ENCODE peak calls at places on chromosomes 5 and 9, in six cellular contexts. N is K562, F is A549, R is esophagus muscularis mucosa, S is upper lobe of left lung, Q is uterus. P is an unnamed sample.

GRCh38 chr5:52443187-52443586 is 344.5 kb upstream of the ITGA1 start:
- DNase-seq in N (no peak), F (no peak), R (no peak), S (no peak), Q (no peak), P (no peak)

GRCh38 chr9:127931092-127931881 is 710 bp upstream of the PIP5KL1 start:
- DNase-seq in N (peak; percentile 54), F (peak; percentile 86), R (no peak), S (peak; percentile 58), Q (no peak), P (peak; percentile 89)

GRCh38 chr9:83649080-83649479 is 26.1 kb downstream of the IDNK start:
- DNase-seq in N (peak; percentile 71), F (peak; percentile 63), R (no peak), S (peak; percentile 68), Q (peak; percentile 27), P (peak; percentile 76)

GRCh38 chr9:18274693-18275092 is 199.3 kb upstream of the ADAMTSL1 start:
- DNase-seq in N (no peak), F (no peak), R (no peak), S (no peak), Q (no peak), P (no peak)

GRCh38 chr5:138874241-138874640 is 894 bp downstream of the LRRTM2 start:
- DNase-seq in N (no peak), F (no peak), R (no peak), S (no peak), Q (no peak), P (no peak)

GRCh38 chr9:84139296-84140100 is 158.9 kb downstream of the RMI1 start:
- DNase-seq in N (no peak), F (peak; percentile 12), R (no peak), S (peak; percentile 22), Q (peak; percentile 26), P (no peak)

GRCh38 chr9:93468763-93469456 is 15.5 kb upstream of the FAM120AOS start:
- DNase-seq in N (no peak), F (no peak), R (no peak), S (no peak), Q (peak; percentile 30), P (no peak)

GRCh38 chr5:116583823-116584222 is 9.2 kb upstream of the SEMA6A start:
- DNase-seq in N (no peak), F (no peak), R (no peak), S (no peak), Q (no peak), P (no peak)

GRCh38 chr5:122774861-122775712 is at the start of gene SNX2:
- DNase-seq in N (peak; percentile 93), F (peak; percentile 89), R (peak; percentile 97), S (peak; percentile 97), Q (peak; percentile 91), P (peak; percentile 69)
- TF ChIP-seq POLR2A in N (peak; percentile 87), F (peak; percentile 84), R (peak; percentile 25), S (peak; percentile 88), Q (peak; percentile 78), P (peak; percentile 85)

GRCh38 chr5:160229190-160229742 is at the start of gene FABP6:
- DNase-seq in N (no peak), F (no peak), R (no peak), S (no peak), Q (no peak), P (no peak)
- TF ChIP-seq POLR2A in N (no peak), F (no peak), R (no peak), S (no peak), Q (no peak), P (no peak)

GRCh38 chr5:43560128-43560527 is 3.3 kb upstream of the PAIP1 start:
- DNase-seq in N (no peak), F (no peak), R (no peak), S (no peak), Q (no peak), P (no peak)
- TF ChIP-seq POLR2A in N (no peak), F (no peak), R (no peak), S (no peak), Q (no peak), P (no peak)

DNA sequence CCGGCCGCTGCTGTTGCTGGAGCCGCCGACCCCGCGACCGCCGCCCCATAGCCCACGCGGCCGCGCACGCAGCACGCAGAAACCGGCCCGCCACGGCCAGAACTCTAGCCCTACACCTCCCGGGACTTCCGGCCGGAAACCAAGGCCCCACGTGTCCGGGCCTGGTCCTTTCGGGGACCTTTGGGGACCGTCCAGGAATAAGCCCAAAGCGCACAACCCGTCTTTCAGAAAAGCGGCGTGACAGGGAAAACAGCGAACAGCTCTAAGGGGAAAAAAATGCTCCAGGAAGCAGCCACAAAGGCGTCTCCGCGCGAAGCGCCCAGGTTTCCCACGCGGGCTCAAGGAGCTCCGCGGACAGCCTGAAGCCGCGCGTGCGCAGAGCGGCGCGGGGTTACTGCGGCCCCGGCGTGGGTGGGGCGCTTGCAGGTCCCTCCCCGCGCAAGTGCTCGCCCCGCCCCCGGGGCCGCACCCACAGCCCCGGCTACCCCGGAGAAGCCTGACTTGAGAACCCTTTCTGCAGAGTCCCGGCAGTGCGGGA is at the start of the genes NSUN2 and SRD5A1:
- DNase-seq in N (peak; percentile 100), F (peak; percentile 94), R (peak; percentile 97), S (peak; percentile 96), Q (peak; percentile 88), P (peak; percentile 96)
- TF ChIP-seq POLR2A in N (peak; percentile 93), F (peak; percentile 85), R (no peak), S (peak; percentile 69), Q (peak; percentile 42), P (peak; percentile 78)

P was measured in H54.